ENCODE peak calls at places on chromosomes 2 and 18, in six cellular contexts. U, L, I, C, T and Z are unnamed samples. For H3K27me3, the result is how much of the 10 kb centered on the place peaks cover.

GRCh38 chr2:70991742-70992141 is 2.9 kb downstream of the TEX261 start:
- DNase-seq in L (no peak), U (no peak), T (no peak), I (no peak), C (no peak), Z (no peak)

GRCh38 chr2:238256594-238257104 is 16.8 kb upstream of the HES6 start:
- DNase-seq in C (peak), L (peak), U (peak), T (peak), I (peak), Z (peak)

GRCh38 chr2:71934595-71935263 is 212.9 kb downstream of the CYP26B1 start:
- DNase-seq in U (no peak), T (peak), L (no peak), I (peak), C (no peak), Z (peak)

GRCh38 chr18:9613550-9614400 is 584 bp downstream of the PPP4R1 start:
- DNase-seq in L (peak), I (peak), C (peak), U (no peak), T (peak), Z (peak)

GRCh38 chr2:228556707-228557106 is 375.2 kb upstream of the SPHKAP start:
- DNase-seq in U (no peak), L (peak), I (no peak), T (peak), C (peak), Z (no peak)

GRCh38 chr18:39414009-39414700 is 1848.6 kb upstream of the CELF4 start:
- DNase-seq in L (peak), T (peak), C (peak), I (no peak), U (no peak), Z (peak)

GRCh38 chr2:116413659-116414058 is 1400.8 kb upstream of the DDX18 start:
- DNase-seq in I (no peak), U (no peak), C (no peak), L (no peak), T (no peak), Z (no peak)

GRCh38 chr2:221572821-221573429 is 821 bp upstream of the EPHA4 start:
- DNase-seq in I (peak), U (no peak), T (peak), C (peak), L (peak), Z (peak)

GRCh38 chr2:200624660-200625059 is 38.8 kb downstream of the AOX1 start:
- DNase-seq in I (no peak), U (no peak), T (peak), C (peak), L (peak), Z (no peak)

GRCh38 chr2:197128126-197128525 is 182.5 kb downstream of the ANKRD44 start:
- DNase-seq in L (no peak), T (no peak), U (no peak), I (no peak), C (no peak), Z (no peak)

GRCh38 chr18:3321133-3321812 is 59.3 kb downstream of the MYL12B start:
- DNase-seq in T (peak), L (peak), U (no peak), C (peak), I (no peak), Z (peak)

GRCh38 chr2:152425765-152426710 is 91.1 kb downstream of the FMNL2 start:
- DNase-seq in L (no peak), T (peak), C (no peak), I (no peak), U (no peak), Z (no peak)

GRCh38 chr18:34691626-34692025 is 18.5 kb upstream of the DTNA start:
- DNase-seq in T (no peak), C (no peak), I (no peak), L (no peak), U (no peak), Z (no peak)

GRCh38 chr18:67379991-67380390 is 136.5 kb downstream of the DSEL start:
- DNase-seq in L (no peak), C (no peak), T (no peak), U (no peak), I (no peak), Z (no peak)

GRCh38 chr2:29113891-29114321 is 1.3 kb upstream of the CLIP4 start:
- DNase-seq in T (peak), C (peak), L (peak), I (no peak), U (peak), Z (peak)

GRCh38 chr2:43073373-43073772 is 153.0 kb downstream of the ZFP36L2 start:
- DNase-seq in I (no peak), T (peak), C (peak), L (peak), U (no peak), Z (peak)

GRCh38 chr2:150520887-150521664 is 33.6 kb upstream of the RND3 start:
- DNase-seq in I (no peak), L (peak), T (peak), U (no peak), C (peak), Z (peak)

GRCh38 chr2:158761626-158762025 is 33.5 kb upstream of the DAPL1 start:
- DNase-seq in C (no peak), T (peak), U (no peak), I (no peak), L (peak), Z (no peak)

GRCh38 chr2:58289029-58289428 is 47.9 kb upstream of the FANCL start:
- DNase-seq in I (no peak), C (peak), U (no peak), T (peak), L (peak), Z (peak)

GRCh38 chr18:75107931-75108276 is 101.0 kb downstream of the PTGR3 start:
- DNase-seq in C (no peak), U (no peak), L (no peak), I (peak), T (no peak), Z (no peak)

GRCh38 chr2:37600735-37601134 is 70.7 kb downstream of the CDC42EP3 start:
- DNase-seq in T (no peak), U (no peak), C (no peak), L (no peak), I (no peak), Z (no peak)

GRCh38 chr2:121189656-121190381 is 95.2 kb downstream of the TFCP2L1 start:
- DNase-seq in I (peak), L (no peak), T (no peak), U (no peak), C (no peak), Z (no peak)

GRCh38 chr2:207746131-207746530 is 23.6 kb downstream of the FZD5 start:
- DNase-seq in U (no peak), C (peak), L (peak), T (peak), I (no peak), Z (peak)

GRCh38 chr2:172087780-172088244 is 2.5 kb downstream of the DLX1 start:
- DNase-seq in T (peak), I (peak), C (no peak), U (no peak), L (no peak), Z (no peak)

GRCh38 chr18:23143059-23143831 is 8.0 kb downstream of the CABLES1 start:
- DNase-seq in I (no peak), T (peak), C (peak), L (peak), U (no peak), Z (no peak)

GRCh38 chr2:134912406-134912805 is 6.2 kb upstream of the CCNT2 start:
- DNase-seq in T (peak), L (peak), U (no peak), I (no peak), C (peak), Z (no peak)

DNA sequence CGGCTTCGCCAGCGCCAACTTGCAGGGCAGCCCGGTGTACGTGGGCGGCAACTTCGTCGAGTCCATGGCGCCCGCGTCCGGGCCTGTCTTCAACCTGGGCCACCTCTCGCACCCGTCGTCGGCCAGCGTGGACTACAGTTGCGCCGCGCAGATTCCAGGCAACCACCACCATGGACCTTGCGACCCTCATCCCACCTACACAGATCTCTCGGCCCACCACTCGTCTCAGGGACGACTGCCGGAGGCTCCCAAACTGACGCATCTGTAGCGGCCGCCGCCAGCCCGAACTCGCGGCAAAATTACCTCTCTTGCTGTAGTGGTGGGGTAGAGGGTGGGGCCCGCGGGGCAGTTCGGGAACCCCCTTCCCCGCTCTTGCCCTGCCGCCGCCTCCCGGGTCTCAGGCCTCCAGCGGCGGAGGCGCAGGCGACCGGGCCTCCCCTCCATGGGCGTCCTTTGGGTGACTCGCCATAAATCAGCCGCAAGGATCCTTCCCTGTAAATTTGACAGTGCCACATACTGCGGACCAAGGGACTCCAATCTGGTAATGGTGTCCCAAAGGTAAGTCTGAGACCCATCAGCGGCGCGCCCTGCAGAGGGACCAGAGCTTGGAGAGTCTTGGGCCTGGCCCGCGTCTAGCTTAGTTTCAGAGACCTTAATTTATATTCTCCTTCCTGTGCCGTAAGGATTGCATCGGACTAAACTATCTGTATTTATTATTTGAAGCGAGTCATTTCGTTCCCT is 15.1 kb downstream of the HOXD3 start:
- DNase-seq in L (no peak), T (no peak), C (no peak), U (no peak), I (no peak), Z (no peak)
- H3K4me3 ChIP-seq in L (no peak), T (no peak), C (no peak), U (no peak), I (no peak), Z (no peak)

GRCh38 chr2:26911911-26912861 is 58.3 kb upstream of the MAPRE3 start:
- DNase-seq in C (no peak), T (peak), L (no peak), I (no peak), U (no peak), Z (no peak)
- H3K27me3 ChIP-seq in C (half or more), T (half or more), L (under half), I (under half), U (under half), Z (under half)

GRCh38 chr2:467892-468630 is 180.2 kb upstream of the ALKAL2 start:
- DNase-seq in I (no peak), T (no peak), C (no peak), U (no peak), L (no peak), Z (no peak)
- H3K4me3 ChIP-seq in I (no peak), T (no peak), C (no peak), U (no peak), L (no peak), Z (no peak)

DNA sequence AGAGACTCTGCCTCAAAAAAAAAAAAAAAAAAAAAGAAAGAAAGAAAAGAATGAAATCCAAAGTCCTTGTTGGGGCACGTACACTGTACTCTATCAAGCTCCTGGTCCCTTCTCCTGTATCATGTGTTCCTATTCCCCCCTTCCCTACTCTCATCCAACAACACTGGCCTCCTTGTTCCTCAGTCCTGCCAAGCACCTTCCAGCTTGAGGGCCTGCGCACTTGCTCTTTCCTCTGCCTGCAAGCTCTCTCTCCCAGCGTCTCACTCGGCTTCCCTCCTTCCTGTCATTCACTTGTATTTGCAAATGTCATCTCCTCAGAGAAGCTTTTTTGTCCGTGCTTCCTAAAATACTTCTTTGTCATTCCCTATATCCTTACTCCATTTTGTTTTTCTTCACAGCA is 10.8 kb upstream of the KIF3C start:
- DNase-seq in I (no peak), U (no peak), L (no peak), T (no peak), C (no peak), Z (no peak)
- H3K27me3 ChIP-seq in I (under half), U (under half), L (under half), T (under half), C (under half), Z (under half)

GRCh38 chr18:48100168-48100495 is 169.7 kb upstream of the SMAD2 start:
- DNase-seq in I (no peak), L (no peak), T (no peak), C (no peak), U (no peak), Z (no peak)

GRCh38 chr18:48098538-48098937 is 168.1 kb upstream of the SMAD2 start:
- DNase-seq in T (no peak), L (no peak), U (no peak), I (no peak), C (no peak), Z (no peak)

GRCh38 chr18:48099481-48100167 is 169.2 kb upstream of the SMAD2 start:
- DNase-seq in C (no peak), L (no peak), U (no peak), T (no peak), I (no peak), Z (no peak)

GRCh38 chr18:48098007-48098406 is 167.5 kb upstream of the SMAD2 start:
- DNase-seq in U (no peak), I (no peak), C (peak), T (no peak), L (peak), Z (no peak)

DNA sequence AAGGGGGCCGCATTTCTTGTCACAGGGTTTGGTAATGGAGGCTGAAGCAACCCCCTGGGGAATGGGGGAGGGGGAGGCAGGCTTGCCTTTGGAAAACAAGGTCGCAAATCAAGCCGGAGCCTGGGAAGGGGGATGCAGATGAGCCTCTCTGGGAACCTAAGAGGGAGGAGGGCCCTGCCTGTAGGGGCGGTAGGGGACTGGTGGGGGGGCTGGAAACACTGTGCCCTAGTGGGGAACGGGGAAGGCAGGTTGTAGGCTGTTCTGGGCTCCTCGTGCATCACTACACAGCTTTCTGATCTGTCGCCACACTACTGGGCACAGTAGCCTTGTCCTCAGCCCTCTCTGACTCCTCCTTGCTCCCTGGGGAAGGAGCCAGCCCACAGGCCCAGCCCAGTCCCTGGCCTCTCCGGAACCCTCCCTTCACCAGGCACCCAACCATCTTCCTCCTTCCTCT is 170.3 kb upstream of the SMAD2 start:
- DNase-seq in I (no peak), T (no peak), U (no peak), L (no peak), C (no peak), Z (no peak)
- H3K4me3 ChIP-seq in I (no peak), T (no peak), U (no peak), L (no peak), C (no peak), Z (no peak)

DNA sequence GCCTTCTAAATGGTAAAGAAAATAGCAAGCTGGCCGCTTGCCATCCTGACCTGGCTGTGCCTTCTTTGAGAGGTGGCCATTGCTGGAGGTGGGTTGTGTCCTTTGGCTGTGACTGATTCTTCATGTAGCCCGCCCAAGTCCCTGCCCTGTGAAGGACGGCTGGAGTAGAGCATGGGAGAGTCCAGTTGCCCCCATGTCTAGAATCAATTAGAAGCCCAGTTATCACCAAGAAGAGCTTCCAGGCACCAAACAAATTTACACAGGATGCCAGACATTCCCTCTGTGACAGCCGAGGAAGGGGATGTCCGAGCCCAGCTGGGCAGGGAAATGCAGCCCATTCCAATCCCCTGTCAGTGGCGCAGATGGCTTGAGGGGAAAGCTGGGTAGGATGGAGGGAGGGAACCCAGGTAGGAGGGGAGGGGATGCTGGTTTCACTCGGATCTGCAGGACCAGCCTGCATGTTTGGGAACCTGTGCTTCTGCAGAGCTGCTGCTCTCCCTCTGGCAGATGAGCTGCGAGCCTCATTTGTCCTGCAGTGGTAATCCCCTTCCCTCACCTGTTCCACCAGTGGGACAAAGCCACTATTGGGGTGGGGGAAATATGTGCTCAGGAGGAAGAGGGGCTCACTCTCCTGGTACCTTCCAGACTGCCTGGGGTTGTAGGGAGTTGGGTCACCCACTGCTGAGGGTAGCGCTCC is 25.7 kb upstream of the ASB18 start:
- DNase-seq in U (no peak), L (no peak), T (no peak), C (no peak), I (no peak), Z (no peak)
- H3K27me3 ChIP-seq in U (under half), L (under half), T (under half), C (under half), I (under half), Z (under half)

GRCh38 chr18:62757399-62758010 is 42.2 kb downstream of the PHLPP1 start:
- DNase-seq in T (no peak), U (no peak), C (peak), L (no peak), I (no peak), Z (no peak)
- H3K4me3 ChIP-seq in T (no peak), U (no peak), C (peak), L (no peak), I (no peak), Z (no peak)